ENCODE peak calls at places on chromosome X, in seven cellular contexts. B is aorta; U is right cardiac atrium; O is SK-N-SH; A is PC-3; G is CD8-positive, alpha-beta memory T cell; C is tibial nerve. D is an unnamed sample. For H3K9me3, the result is how much of the 10 kb centered on the place peaks cover.

GRCh38 chrX:9988762-9989161 is 21.6 kb downstream of the CLDN34 start:
- DNase-seq in U (no peak), C (no peak), O (peak), A (peak), G (no peak), B (no peak), D (no peak)

GRCh38 chrX:20118065-20118824 is 1.5 kb upstream of the MAP7D2 start:
- DNase-seq in U (no peak), O (no peak), C (no peak), B (no peak), A (peak), G (no peak), D (no peak)

GRCh38 chrX:12159799-12160198 is 21.5 kb downstream of the FRMPD4 start:
- DNase-seq in B (no peak), A (no peak), O (no peak), C (no peak), U (no peak), G (no peak), D (no peak)

GRCh38 chrX:101078716-101079115 is at the start of gene TMEM35A:
- DNase-seq in G (no peak), O (peak), B (no peak), A (no peak), U (no peak), C (no peak), D (no peak)

GRCh38 chrX:18210470-18210869 is 10.2 kb downstream of the BEND2 start:
- DNase-seq in O (no peak), C (no peak), B (no peak), G (no peak), U (no peak), A (peak), D (no peak)

GRCh38 chrX:71622347-71623104 is 4.2 kb upstream of the CXCR3 start:
- DNase-seq in C (peak), G (peak), A (peak), B (peak), O (peak), U (peak), D (peak)

GRCh38 chrX:103153661-103154060 is 60.7 kb upstream of the NXF3 start:
- DNase-seq in O (no peak), A (peak), G (no peak), B (no peak), U (no peak), C (no peak), D (no peak)

GRCh38 chrX:78075787-78076389 is 28.2 kb upstream of the PGK1 start:
- DNase-seq in C (no peak), O (no peak), B (no peak), G (no peak), A (peak), U (no peak), D (no peak)

GRCh38 chrX:135543924-135544323 is 23.5 kb downstream of the INTS6L start:
- DNase-seq in B (no peak), A (no peak), G (peak), C (no peak), O (no peak), U (no peak), D (no peak)

GRCh38 chrX:87525771-87526229 is 8.2 kb downstream of the KLHL4 start:
- DNase-seq in G (no peak), B (no peak), U (no peak), A (peak), O (no peak), C (no peak), D (no peak)

GRCh38 chrX:20060961-20061868 is 55.5 kb downstream of the MAP7D2 start:
- DNase-seq in A (no peak), G (no peak), O (no peak), B (no peak), U (no peak), C (no peak), D (no peak)

GRCh38 chrX:153927936-153928760 is 2.1 kb upstream of the ARHGAP4 start:
- DNase-seq in U (peak), C (peak), B (peak), A (peak), O (peak), G (peak), D (peak)

GRCh38 chrX:56761167-56761566 is 32.1 kb downstream of the NBDY start:
- DNase-seq in C (no peak), G (no peak), B (peak), A (no peak), U (peak), O (no peak), D (no peak)

GRCh38 chrX:727738-728621 is 97.4 kb downstream of the SHOX start:
- DNase-seq in U (no peak), C (no peak), O (no peak), G (no peak), A (peak), B (no peak), D (no peak)

GRCh38 chrX:107704587-107704986 is 71.0 kb downstream of the TSC22D3 start:
- DNase-seq in G (no peak), A (no peak), U (no peak), C (no peak), B (no peak), O (no peak), D (no peak)

GRCh38 chrX:72029473-72030411 is 102.0 kb downstream of the RTL5 start:
- DNase-seq in B (peak), G (no peak), U (no peak), O (peak), C (no peak), A (peak), D (no peak)

GRCh38 chrX:11665144-11666040 is at the start of gene ARHGAP6:
- DNase-seq in B (peak), G (no peak), U (peak), A (peak), O (peak), C (peak), D (no peak)

DNA sequence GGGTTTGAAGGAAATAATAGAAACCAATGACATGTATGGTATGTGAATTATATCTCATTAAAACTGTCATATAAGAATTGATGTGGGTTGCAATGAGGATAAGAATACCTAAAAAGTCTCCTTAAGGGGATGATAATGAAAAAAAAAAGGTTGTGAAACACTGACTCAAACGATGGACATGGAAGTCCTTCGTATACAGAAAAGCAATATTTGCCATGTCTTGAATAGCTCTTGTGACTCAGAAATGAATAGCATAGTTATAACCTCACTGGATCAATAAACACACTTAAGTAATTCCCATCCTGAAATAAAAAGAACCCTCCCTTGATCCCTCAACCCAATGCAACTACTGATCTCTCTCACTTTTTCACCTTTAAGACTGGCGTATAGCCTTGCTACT is 89.7 kb downstream of the OPHN1 start:
- DNase-seq in B (no peak), A (peak), G (no peak), U (no peak), O (no peak), C (no peak), D (no peak)
- H3K9me3 ChIP-seq in B (under half), A (under half), G (under half), U (under half), O (under half), C (under half), D (under half)

DNA sequence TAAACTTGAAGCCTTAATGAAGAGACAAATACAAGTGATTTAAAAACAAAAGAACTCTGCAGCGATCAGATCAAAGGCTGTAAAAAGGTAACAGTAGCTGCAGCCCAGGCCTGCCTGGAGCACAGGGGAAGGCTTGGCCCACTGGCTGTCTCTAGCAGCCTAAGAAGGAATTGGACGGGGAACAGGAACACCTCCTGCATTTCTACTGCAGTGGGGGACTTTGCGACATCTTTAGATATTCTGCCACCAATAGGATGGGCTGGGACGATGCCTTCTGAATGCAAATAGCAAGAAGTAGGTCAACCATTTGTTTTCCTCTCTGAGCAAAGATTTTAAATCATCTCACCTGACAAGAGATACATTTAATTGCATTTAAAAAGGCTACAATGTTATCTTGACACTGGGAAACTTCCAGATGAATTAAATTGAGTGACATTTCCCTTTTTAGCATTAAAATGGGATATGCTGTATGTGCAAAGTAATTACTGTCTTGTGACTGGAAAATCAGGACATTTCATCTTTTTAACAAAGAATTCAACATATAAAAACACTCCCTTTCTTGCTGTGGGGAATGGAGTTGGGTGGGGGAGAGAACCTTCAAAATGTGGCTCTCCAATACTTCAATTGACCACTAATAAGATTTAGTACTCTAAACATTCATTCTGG is 70.0 kb downstream of the NYX start:
- DNase-seq in A (no peak), O (no peak), C (no peak), U (no peak), B (no peak), G (no peak), D (no peak)
- H3K27ac ChIP-seq in A (no peak), O (no peak), C (no peak), U (no peak), B (no peak), G (no peak), D (no peak)

GRCh38 chrX:155592331-155592730 is 20.4 kb downstream of the TMLHE start:
- DNase-seq in O (no peak), C (no peak), G (no peak), A (no peak), B (no peak), U (no peak), D (no peak)
- H3K9me3 ChIP-seq in O (under half), C (under half), G (under half), A (under half), B (under half), U (under half), D (under half)

DNA sequence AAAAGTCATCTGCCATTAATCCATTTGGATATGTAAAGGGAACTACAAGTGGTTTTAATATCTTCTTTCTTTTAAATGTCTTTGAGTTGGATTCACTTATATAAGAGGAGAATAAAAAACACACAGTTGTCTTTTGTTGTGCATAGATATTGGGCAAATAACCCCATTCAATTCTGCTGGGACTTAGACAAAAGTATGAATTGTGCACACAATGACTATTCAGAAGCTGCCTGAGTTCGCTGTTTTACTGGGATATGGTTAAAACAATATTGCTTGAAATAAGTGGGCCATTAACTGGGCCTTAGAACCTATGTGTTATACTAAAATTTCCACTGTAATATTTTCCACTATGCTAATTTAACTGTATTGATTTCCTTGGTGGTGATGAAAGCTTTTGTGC is 71.7 kb downstream of the PCYT1B start:
- DNase-seq in C (no peak), A (no peak), U (no peak), G (no peak), B (no peak), O (no peak), D (no peak)
- H3K27ac ChIP-seq in C (no peak), A (no peak), U (no peak), G (no peak), B (no peak), O (no peak), D (no peak)

DNA sequence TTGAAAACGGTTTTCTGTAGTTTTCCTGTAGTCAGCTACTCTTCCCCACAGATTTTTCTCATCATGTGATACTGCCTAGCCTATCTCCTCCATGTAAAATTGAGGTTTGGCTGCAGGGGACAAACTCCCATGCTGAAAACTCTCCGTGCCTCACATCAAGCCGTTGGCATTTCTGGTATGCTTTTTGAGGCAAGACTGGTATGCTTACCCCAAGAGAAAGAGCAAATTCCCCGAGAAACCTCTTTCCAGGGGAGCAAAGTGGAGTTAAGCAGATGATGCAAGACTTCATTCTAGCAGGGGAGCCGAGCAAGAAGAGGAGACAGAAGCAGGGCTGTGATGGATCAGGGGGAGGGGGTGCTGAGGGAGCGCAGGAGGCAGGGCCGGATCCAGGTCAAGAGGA is 4.8 kb downstream of the SOWAHD start:
- DNase-seq in G (no peak), B (no peak), U (no peak), A (no peak), O (no peak), C (no peak), D (no peak)
- H3K9me3 ChIP-seq in G (under half), B (under half), U (under half), A (under half), O (under half), C (under half), D (under half)

GRCh38 chrX:45540181-45540580 is 339.5 kb upstream of the DIPK2B start:
- DNase-seq in G (no peak), B (no peak), A (no peak), U (no peak), C (no peak), O (no peak), D (no peak)

GRCh38 chrX:45537936-45538335 is 337.3 kb upstream of the DIPK2B start:
- DNase-seq in O (no peak), A (no peak), G (no peak), U (no peak), B (no peak), C (no peak), D (no peak)
- H3K27ac ChIP-seq in O (no peak), A (no peak), G (no peak), U (no peak), B (no peak), C (no peak), D (no peak)

GRCh38 chrX:155767101-155767878 is 113.9 kb upstream of the VAMP7 start:
- DNase-seq in O (peak), B (peak), G (no peak), A (peak), U (peak), C (no peak), D (no peak)
- H3K9me3 ChIP-seq in O (under half), B (under half), G (under half), A (under half), U (under half), C (under half), D (under half)

GRCh38 chrX:16868920-16869319 is 1.2 kb downstream of the RBBP7 start:
- DNase-seq in G (no peak), B (no peak), A (no peak), C (no peak), U (no peak), O (no peak), D (no peak)
- H3K27ac ChIP-seq in G (peak), B (peak), A (no peak), C (peak), U (no peak), O (peak), D (no peak)

D was measured in CD4-positive, alpha-beta T cell.